ENCODE peak calls at places on chromosomes 16 and 17, in ten cellular contexts. One of them, this sample, is unnamed.

GRCh38 chr17:79806863-79807720 is 10.2 kb upstream of the CBX8 start:
- DNase-seq in dorsolateral prefrontal cortex: no peak
- DNase-seq in tibial nerve: no peak
- DNase-seq in left lung: no peak
- DNase-seq in heart left ventricle: no peak
- DNase-seq in body of pancreas: no peak
- DNase-seq in cardiac muscle cell: no peak
- DNase-seq in gastrocnemius medialis: no peak
- DNase-seq in RWPE1: no peak
- DNase-seq in lung: no peak
- DNase-seq in this sample: no peak

GRCh38 chr17:59046192-59046591 is 60.5 kb downstream of the TRIM37 start:
- DNase-seq in heart left ventricle: no peak
- DNase-seq in tibial nerve: no peak
- DNase-seq in RWPE1: no peak
- DNase-seq in cardiac muscle cell: no peak
- DNase-seq in body of pancreas: no peak
- DNase-seq in lung: no peak
- DNase-seq in gastrocnemius medialis: no peak
- DNase-seq in left lung: no peak
- DNase-seq in dorsolateral prefrontal cortex: no peak
- DNase-seq in this sample: no peak

GRCh38 chr17:9645858-9646555 is 690 bp downstream of the USP43 start:
- DNase-seq in cardiac muscle cell: peak
- DNase-seq in gastrocnemius medialis: no peak
- DNase-seq in tibial nerve: no peak
- DNase-seq in left lung: peak
- DNase-seq in body of pancreas: peak
- DNase-seq in heart left ventricle: peak
- DNase-seq in dorsolateral prefrontal cortex: no peak
- DNase-seq in lung: peak
- DNase-seq in RWPE1: peak
- DNase-seq in this sample: no peak

GRCh38 chr17:6525111-6525510 is 31.2 kb downstream of the PITPNM3 start:
- DNase-seq in dorsolateral prefrontal cortex: no peak
- DNase-seq in cardiac muscle cell: no peak
- DNase-seq in left lung: no peak
- DNase-seq in body of pancreas: no peak
- DNase-seq in RWPE1: no peak
- DNase-seq in tibial nerve: no peak
- DNase-seq in gastrocnemius medialis: no peak
- DNase-seq in lung: no peak
- DNase-seq in heart left ventricle: no peak
- DNase-seq in this sample: no peak

GRCh38 chr17:75864448-75864871 is 9.3 kb upstream of the WBP2 start:
- DNase-seq in tibial nerve: peak
- DNase-seq in RWPE1: no peak
- DNase-seq in gastrocnemius medialis: peak
- DNase-seq in left lung: no peak
- DNase-seq in lung: peak
- DNase-seq in dorsolateral prefrontal cortex: no peak
- DNase-seq in heart left ventricle: peak
- DNase-seq in cardiac muscle cell: no peak
- DNase-seq in body of pancreas: peak
- DNase-seq in this sample: no peak

GRCh38 chr16:84299734-84300440 is 5.2 kb downstream of the WFDC1 start:
- DNase-seq in RWPE1: no peak
- DNase-seq in body of pancreas: no peak
- DNase-seq in tibial nerve: no peak
- DNase-seq in heart left ventricle: no peak
- DNase-seq in gastrocnemius medialis: no peak
- DNase-seq in cardiac muscle cell: no peak
- DNase-seq in dorsolateral prefrontal cortex: no peak
- DNase-seq in left lung: no peak
- DNase-seq in lung: no peak
- DNase-seq in this sample: no peak

GRCh38 chr16:69593756-69594155 is 28.0 kb downstream of the NFAT5 start:
- DNase-seq in left lung: no peak
- DNase-seq in RWPE1: no peak
- DNase-seq in lung: no peak
- DNase-seq in cardiac muscle cell: no peak
- DNase-seq in heart left ventricle: no peak
- DNase-seq in gastrocnemius medialis: no peak
- DNase-seq in tibial nerve: no peak
- DNase-seq in body of pancreas: no peak
- DNase-seq in dorsolateral prefrontal cortex: no peak
- DNase-seq in this sample: no peak

GRCh38 chr17:65545708-65546523 is 15.5 kb downstream of the AXIN2 start:
- DNase-seq in tibial nerve: no peak
- DNase-seq in lung: no peak
- DNase-seq in cardiac muscle cell: no peak
- DNase-seq in body of pancreas: no peak
- DNase-seq in gastrocnemius medialis: no peak
- DNase-seq in RWPE1: no peak
- DNase-seq in left lung: no peak
- DNase-seq in dorsolateral prefrontal cortex: peak
- DNase-seq in heart left ventricle: peak
- DNase-seq in this sample: no peak

DNA sequence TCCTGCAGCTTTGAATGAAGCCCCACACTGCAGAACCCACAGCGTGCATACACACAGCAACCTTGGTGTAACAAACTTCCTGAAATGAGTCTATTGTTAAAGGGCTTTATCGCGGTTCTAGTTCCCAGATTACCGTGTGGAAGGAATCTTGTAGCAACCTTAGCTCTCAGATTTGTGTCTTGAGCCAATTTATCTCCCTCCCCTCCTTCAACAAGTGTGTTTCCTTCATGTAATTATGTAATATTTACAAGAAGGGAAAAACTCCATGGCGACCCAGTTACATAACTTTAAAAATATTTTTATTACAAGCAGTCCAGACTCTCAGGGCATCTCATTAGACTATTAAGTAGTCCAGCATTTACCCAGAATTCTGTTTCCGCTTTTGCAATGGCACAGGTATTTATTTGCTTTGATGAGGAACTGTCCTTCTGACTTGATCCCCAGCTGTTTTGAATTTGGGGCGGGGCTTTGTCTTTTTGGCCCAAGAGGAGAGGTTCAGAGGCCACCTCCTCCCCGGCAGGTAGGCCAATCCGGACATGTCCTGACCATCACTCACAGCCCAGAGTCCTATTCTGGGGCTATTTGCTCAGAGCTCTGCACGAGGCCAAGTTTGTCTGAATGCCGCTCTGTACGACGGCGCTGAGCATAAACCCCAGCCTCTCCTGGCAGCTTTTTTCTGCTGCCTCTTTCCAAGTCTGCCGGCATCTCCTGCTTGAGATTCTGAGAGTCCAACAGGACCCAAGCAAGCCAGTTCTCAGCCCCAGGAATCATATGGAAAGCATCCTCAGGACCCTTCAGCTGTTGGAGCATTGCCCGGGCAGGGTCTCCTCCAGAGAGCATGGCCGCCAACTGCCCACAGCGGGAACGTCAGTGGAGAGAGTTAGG is 35.6 kb downstream of the CLEC16A start:
- DNase-seq in lung: peak
- DNase-seq in RWPE1: peak
- DNase-seq in tibial nerve: no peak
- DNase-seq in left lung: no peak
- DNase-seq in gastrocnemius medialis: peak
- DNase-seq in dorsolateral prefrontal cortex: no peak
- DNase-seq in heart left ventricle: peak
- DNase-seq in cardiac muscle cell: no peak
- DNase-seq in body of pancreas: no peak
- DNase-seq in this sample: peak
- H3K27ac ChIP-seq in lung: peak
- H3K27ac ChIP-seq in RWPE1: peak
- H3K27ac ChIP-seq in tibial nerve: peak
- H3K27ac ChIP-seq in left lung: peak
- H3K27ac ChIP-seq in gastrocnemius medialis: peak
- H3K27ac ChIP-seq in dorsolateral prefrontal cortex: peak
- H3K27ac ChIP-seq in heart left ventricle: peak
- H3K27ac ChIP-seq in cardiac muscle cell: no peak
- H3K27ac ChIP-seq in body of pancreas: peak
- H3K27ac ChIP-seq in this sample: peak

DNA sequence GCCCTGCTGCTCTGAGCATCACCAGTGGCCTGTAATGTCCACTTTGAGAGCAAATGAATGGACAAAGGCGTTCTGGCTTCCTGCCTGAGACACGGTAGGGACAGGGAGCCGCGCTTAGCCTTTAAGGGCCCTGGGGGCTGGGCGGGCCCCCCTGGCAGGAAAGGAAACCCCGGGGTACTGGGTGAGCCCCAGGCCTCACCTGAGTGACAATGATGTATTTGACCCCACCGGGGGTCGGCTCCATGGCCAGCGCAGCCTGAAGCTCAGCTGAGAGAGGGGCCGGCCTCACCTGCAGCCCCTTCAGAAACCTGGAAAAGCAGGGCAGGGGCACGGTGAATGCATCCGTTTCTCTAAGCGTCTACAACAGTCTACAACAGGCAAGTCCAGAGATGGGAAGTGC is 2.2 kb upstream of the CYBA start:
- DNase-seq in tibial nerve: no peak
- DNase-seq in lung: no peak
- DNase-seq in gastrocnemius medialis: no peak
- DNase-seq in RWPE1: no peak
- DNase-seq in dorsolateral prefrontal cortex: no peak
- DNase-seq in body of pancreas: no peak
- DNase-seq in left lung: peak
- DNase-seq in cardiac muscle cell: no peak
- DNase-seq in heart left ventricle: no peak
- DNase-seq in this sample: no peak
- H3K27ac ChIP-seq in tibial nerve: no peak
- H3K27ac ChIP-seq in lung: no peak
- H3K27ac ChIP-seq in gastrocnemius medialis: no peak
- H3K27ac ChIP-seq in RWPE1: peak
- H3K27ac ChIP-seq in dorsolateral prefrontal cortex: no peak
- H3K27ac ChIP-seq in body of pancreas: no peak
- H3K27ac ChIP-seq in left lung: no peak
- H3K27ac ChIP-seq in cardiac muscle cell: no peak
- H3K27ac ChIP-seq in heart left ventricle: no peak
- H3K27ac ChIP-seq in this sample: no peak

DNA sequence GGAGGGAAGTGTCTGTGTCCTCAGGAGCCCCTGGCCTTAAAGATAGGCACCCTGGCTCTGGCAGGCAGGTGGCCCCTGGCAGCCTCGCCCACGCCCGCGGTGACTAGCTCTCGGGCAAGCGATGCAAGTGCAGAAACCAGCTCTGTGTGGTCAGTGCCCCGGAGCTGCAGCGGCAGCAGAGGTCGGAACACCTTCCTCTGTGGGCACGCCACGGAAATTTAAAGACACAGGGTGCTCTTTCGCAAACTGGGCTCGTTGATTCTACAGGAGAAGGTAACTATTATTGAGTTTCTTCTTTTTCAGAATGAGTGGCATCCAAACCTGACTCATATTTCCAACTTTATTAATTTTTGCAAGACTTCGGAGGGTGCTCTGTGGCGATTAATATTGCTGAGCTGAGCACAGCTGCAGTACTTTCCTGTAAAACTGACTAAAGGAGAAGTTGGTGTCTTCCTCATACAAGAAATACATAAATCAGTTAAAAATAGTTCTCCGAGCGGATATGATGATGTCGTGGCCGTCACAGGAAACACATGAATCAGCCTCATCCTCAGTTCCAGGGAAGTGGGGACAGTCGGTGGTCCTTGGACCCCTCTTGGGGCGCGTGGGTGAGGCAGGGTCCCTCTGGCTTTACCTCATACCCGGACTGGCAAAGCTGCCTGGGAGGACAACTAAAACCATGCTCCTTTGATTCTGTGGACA is 120.2 kb downstream of the METRNL start:
- DNase-seq in left lung: peak
- DNase-seq in tibial nerve: peak
- DNase-seq in RWPE1: no peak
- DNase-seq in cardiac muscle cell: no peak
- DNase-seq in heart left ventricle: peak
- DNase-seq in gastrocnemius medialis: peak
- DNase-seq in body of pancreas: peak
- DNase-seq in dorsolateral prefrontal cortex: peak
- DNase-seq in lung: peak
- DNase-seq in this sample: no peak
- H3K27ac ChIP-seq in left lung: peak
- H3K27ac ChIP-seq in tibial nerve: peak
- H3K27ac ChIP-seq in RWPE1: peak
- H3K27ac ChIP-seq in cardiac muscle cell: no peak
- H3K27ac ChIP-seq in heart left ventricle: peak
- H3K27ac ChIP-seq in gastrocnemius medialis: peak
- H3K27ac ChIP-seq in body of pancreas: peak
- H3K27ac ChIP-seq in dorsolateral prefrontal cortex: peak
- H3K27ac ChIP-seq in lung: peak
- H3K27ac ChIP-seq in this sample: no peak

GRCh38 chr16:89434490-89434889 is 55.9 kb downstream of the ANKRD11 start:
- DNase-seq in gastrocnemius medialis: no peak
- DNase-seq in heart left ventricle: no peak
- DNase-seq in left lung: no peak
- DNase-seq in cardiac muscle cell: no peak
- DNase-seq in lung: no peak
- DNase-seq in body of pancreas: no peak
- DNase-seq in RWPE1: no peak
- DNase-seq in dorsolateral prefrontal cortex: no peak
- DNase-seq in tibial nerve: no peak
- DNase-seq in this sample: no peak

GRCh38 chr16:89436362-89436761 is 54.0 kb downstream of the ANKRD11 start:
- DNase-seq in cardiac muscle cell: no peak
- DNase-seq in dorsolateral prefrontal cortex: no peak
- DNase-seq in RWPE1: no peak
- DNase-seq in heart left ventricle: no peak
- DNase-seq in gastrocnemius medialis: no peak
- DNase-seq in left lung: no peak
- DNase-seq in tibial nerve: no peak
- DNase-seq in lung: no peak
- DNase-seq in body of pancreas: peak
- DNase-seq in this sample: no peak

GRCh38 chr16:89437251-89437987 is 52.9 kb downstream of the ANKRD11 start:
- DNase-seq in lung: no peak
- DNase-seq in dorsolateral prefrontal cortex: no peak
- DNase-seq in body of pancreas: no peak
- DNase-seq in tibial nerve: no peak
- DNase-seq in RWPE1: no peak
- DNase-seq in left lung: no peak
- DNase-seq in heart left ventricle: no peak
- DNase-seq in cardiac muscle cell: no peak
- DNase-seq in gastrocnemius medialis: no peak
- DNase-seq in this sample: no peak

GRCh38 chr16:89437991-89438390 is 52.4 kb downstream of the ANKRD11 start:
- DNase-seq in RWPE1: no peak
- DNase-seq in heart left ventricle: no peak
- DNase-seq in left lung: no peak
- DNase-seq in gastrocnemius medialis: no peak
- DNase-seq in body of pancreas: no peak
- DNase-seq in cardiac muscle cell: no peak
- DNase-seq in dorsolateral prefrontal cortex: no peak
- DNase-seq in tibial nerve: no peak
- DNase-seq in lung: no peak
- DNase-seq in this sample: no peak

DNA sequence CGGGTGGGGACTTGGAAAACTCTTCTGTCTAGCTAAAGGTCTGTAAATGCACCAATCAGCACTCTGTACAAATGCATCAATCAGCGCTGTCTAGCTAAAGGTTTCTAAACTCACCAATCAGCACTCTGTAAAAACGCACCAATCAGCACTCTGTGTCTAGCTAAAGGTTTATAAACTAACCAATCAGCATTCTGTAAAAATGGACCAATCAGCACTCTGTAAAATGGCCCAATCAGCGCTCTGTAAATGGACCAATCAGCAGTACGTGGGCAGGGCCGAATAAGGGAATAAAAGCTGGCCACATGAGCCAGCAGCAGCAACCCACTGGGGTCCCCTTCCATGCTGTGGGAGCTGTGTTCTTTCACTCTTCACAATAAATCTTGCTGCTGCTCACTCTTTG is 55.3 kb downstream of the ANKRD11 start:
- DNase-seq in RWPE1: no peak
- DNase-seq in heart left ventricle: no peak
- DNase-seq in tibial nerve: no peak
- DNase-seq in lung: no peak
- DNase-seq in left lung: no peak
- DNase-seq in dorsolateral prefrontal cortex: no peak
- DNase-seq in body of pancreas: no peak
- DNase-seq in cardiac muscle cell: no peak
- DNase-seq in gastrocnemius medialis: no peak
- DNase-seq in this sample: no peak
- H3K27ac ChIP-seq in RWPE1: peak
- H3K27ac ChIP-seq in heart left ventricle: no peak
- H3K27ac ChIP-seq in tibial nerve: no peak
- H3K27ac ChIP-seq in lung: no peak
- H3K27ac ChIP-seq in left lung: no peak
- H3K27ac ChIP-seq in dorsolateral prefrontal cortex: no peak
- H3K27ac ChIP-seq in body of pancreas: no peak
- H3K27ac ChIP-seq in cardiac muscle cell: no peak
- H3K27ac ChIP-seq in gastrocnemius medialis: no peak
- H3K27ac ChIP-seq in this sample: no peak